ENCODE peak calls at places on chromosome 11, in ten cellular contexts. L is fibroblast of the aortic adventitia; X is GM12865; I is dorsolateral prefrontal cortex; S is T follicular helper cell; P is HepG2; M is activated naive CD8-positive, alpha-beta T cell treated with anti-CD3 and anti-CD28 coated beads for 36 hours; Q is non-pigmented ciliary epithelial cell; U is brain pericyte; J is T-helper 9 cell. H is an unnamed sample.

GRCh38 chr11:82474876-82475275 is 258.8 kb downstream of the FAM181B start:
- DNase-seq in Q (no peak), S (no peak), M (no peak), U (no peak), I (no peak), P (no peak), L (no peak), X (no peak), J (no peak), H (no peak)

GRCh38 chr11:31236052-31236652 is 133.4 kb downstream of the DCDC1 start:
- DNase-seq in P (no peak), U (no peak), L (peak; percentile 20), X (no peak), Q (no peak), M (no peak), J (no peak), I (no peak), S (no peak), H (no peak)

GRCh38 chr11:27485930-27486773 is 13.6 kb upstream of the LGR4 start:
- DNase-seq in L (peak; percentile 83), S (no peak), P (peak; percentile 54), X (peak; percentile 60), M (no peak), J (peak; percentile 20), U (peak; percentile 34), Q (no peak), I (no peak), H (no peak)

GRCh38 chr11:86805873-86806310 is 5.5 kb downstream of the PRSS23 start:
- DNase-seq in L (peak; percentile 59), U (no peak), Q (no peak), P (no peak), S (no peak), X (peak; percentile 48), M (peak; percentile 51), I (no peak), J (no peak), H (no peak)

GRCh38 chr11:14420223-14420622 is 61.2 kb upstream of the RRAS2 start:
- DNase-seq in L (no peak), S (no peak), P (no peak), J (no peak), Q (no peak), I (no peak), X (no peak), U (no peak), M (no peak), H (no peak)

GRCh38 chr11:126387856-126388255 is 32.4 kb downstream of the ST3GAL4 start:
- DNase-seq in L (no peak), U (no peak), S (no peak), M (no peak), X (no peak), J (no peak), P (no peak), Q (no peak), I (no peak), H (no peak)

GRCh38 chr11:69818243-69819108 is 740 bp downstream of the FGF3 start:
- DNase-seq in X (no peak), M (no peak), I (no peak), L (no peak), Q (no peak), S (no peak), P (no peak), J (no peak), U (no peak), H (no peak)

GRCh38 chr11:69815973-69816372 is 3.2 kb downstream of the FGF3 start:
- DNase-seq in J (no peak), Q (no peak), U (no peak), X (no peak), P (no peak), M (no peak), I (no peak), S (no peak), L (no peak), H (no peak)

GRCh38 chr11:17744151-17744940 is 9.8 kb downstream of the KCNC1 start:
- DNase-seq in L (peak; percentile 18), P (no peak), X (no peak), Q (no peak), I (no peak), U (no peak), S (no peak), M (no peak), J (no peak), H (no peak)

GRCh38 chr11:88421530-88421929 is 84.0 kb upstream of the CTSC start:
- DNase-seq in Q (no peak), I (no peak), M (peak; percentile 33), X (peak; percentile 72), U (no peak), L (peak; percentile 21), J (no peak), S (no peak), P (no peak), H (no peak)

GRCh38 chr11:13308704-13309103 is 31.1 kb downstream of the BMAL1 start:
- DNase-seq in I (no peak), Q (no peak), S (no peak), X (no peak), J (no peak), P (no peak), L (no peak), U (no peak), M (no peak), H (no peak)

GRCh38 chr11:530960-531825 is 4.2 kb downstream of the HRAS start:
- DNase-seq in Q (no peak), S (no peak), U (no peak), I (no peak), L (no peak), X (no peak), J (no peak), M (no peak), P (no peak), H (no peak)

GRCh38 chr11:68471360-68472340 is 11.1 kb downstream of the PPP6R3 start:
- DNase-seq in P (no peak), I (no peak), J (peak; percentile 26), M (peak; percentile 65), X (peak; percentile 13), Q (peak; percentile 72), U (no peak), L (peak; percentile 30), S (no peak), H (no peak)

GRCh38 chr11:93481696-93482095 is 61.5 kb downstream of the SMCO4 start:
- DNase-seq in I (no peak), P (no peak), L (no peak), Q (no peak), J (no peak), X (no peak), M (no peak), U (no peak), S (no peak), H (no peak)

GRCh38 chr11:2679011-2679676 is 20.6 kb downstream of the KCNQ1OT1 start:
- DNase-seq in S (no peak), U (no peak), M (no peak), J (no peak), I (no peak), P (no peak), L (no peak), Q (no peak), X (no peak), H (no peak)

GRCh38 chr11:69911310-69912160 is 92.3 kb upstream of the FGF3 start:
- DNase-seq in X (no peak), S (no peak), P (no peak), I (no peak), J (no peak), L (no peak), U (no peak), M (no peak), Q (no peak), H (no peak)

GRCh38 chr11:19275496-19275895 is 34.8 kb upstream of the E2F8 start:
- DNase-seq in M (no peak), I (no peak), X (no peak), Q (no peak), P (no peak), U (no peak), L (no peak), J (no peak), S (no peak), H (no peak)

GRCh38 chr11:76918941-76919386 is 58.2 kb downstream of the ACER3 start:
- DNase-seq in M (no peak), S (no peak), P (peak; percentile 58), Q (peak; percentile 30), I (no peak), J (no peak), U (peak; percentile 8), L (peak; percentile 79), X (peak; percentile 57), H (peak; percentile 22)

GRCh38 chr11:58564226-58564625 is 11.4 kb downstream of the LPXN start:
- DNase-seq in I (no peak), L (no peak), J (no peak), U (no peak), M (no peak), X (no peak), Q (no peak), P (no peak), S (no peak), H (no peak)

GRCh38 chr11:12090761-12091261 is 19.6 kb upstream of the MICAL2 start:
- DNase-seq in Q (no peak), U (no peak), I (no peak), S (no peak), J (no peak), X (no peak), L (no peak), P (no peak), M (no peak), H (no peak)

GRCh38 chr11:126348806-126349582 is 6.5 kb upstream of the ST3GAL4 start:
- DNase-seq in P (no peak), I (no peak), U (no peak), J (no peak), M (no peak), X (no peak), Q (no peak), S (no peak), L (peak; percentile 67), H (no peak)

GRCh38 chr11:44456544-44457270 is 108.8 kb upstream of the CD82 start:
- DNase-seq in U (no peak), X (peak; percentile 3), I (no peak), Q (no peak), P (no peak), S (no peak), M (no peak), J (no peak), L (no peak), H (no peak)

GRCh38 chr11:76048763-76049162 is 157.5 kb downstream of the WNT11 start:
- DNase-seq in L (no peak), X (peak; percentile 50), M (peak; percentile 9), I (no peak), S (no peak), J (no peak), Q (no peak), P (no peak), U (no peak), H (no peak)